ENCODE peak calls at places on chromosomes 7 and 10, in ten cellular contexts. X is astrocyte of the cerebellum, Y is ovary, G is AG04449, C is AG04450, Z is Panc1, E is stomach, M is H1, F is left lung, R is BE2C. O is an unnamed sample.

GRCh38 chr10:120557296-120557810 is 100.3 kb downstream of the PLPP4 start:
- DNase-seq in F (no peak), G (no peak), E (no peak), M (no peak), Z (no peak), C (no peak), X (no peak), Y (no peak), R (no peak), O (no peak)

GRCh38 chr7:108234981-108235450 is 104.9 kb upstream of the LAMB4 start:
- DNase-seq in F (no peak), C (no peak), G (no peak), E (no peak), X (no peak), Y (no peak), Z (no peak), M (no peak), R (no peak), O (no peak)

GRCh38 chr10:32077896-32078295 is 21.7 kb upstream of the KIF5B start:
- DNase-seq in Z (no peak), E (no peak), M (no peak), R (peak; percentile 75), F (no peak), X (no peak), G (no peak), Y (no peak), C (no peak), O (peak; percentile 76)

GRCh38 chr10:93589648-93590562 is 11.1 kb downstream of the RBP4 start:
- DNase-seq in E (no peak), Y (no peak), C (no peak), M (no peak), Z (no peak), X (no peak), R (peak; percentile 34), F (no peak), G (no peak), O (no peak)

GRCh38 chr7:77657427-77658331 is 38.6 kb upstream of the RSBN1L start:
- DNase-seq in Z (no peak), G (peak; percentile 16), C (no peak), X (peak; percentile 49), Y (no peak), E (no peak), R (peak; percentile 24), F (no peak), M (no peak), O (peak; percentile 53)

GRCh38 chr10:93746844-93747284 is 10.9 kb upstream of the LGI1 start:
- DNase-seq in Y (no peak), Z (peak; percentile 92), E (no peak), R (peak; percentile 11), X (peak; percentile 94), G (peak; percentile 81), C (peak; percentile 65), F (no peak), M (peak; percentile 66), O (peak; percentile 95)

GRCh38 chr7:76108540-76109233 is 60.8 kb downstream of the MDH2 start:
- DNase-seq in G (no peak), F (peak; percentile 62), R (no peak), Z (peak; percentile 85), M (no peak), Y (peak; percentile 32), X (no peak), C (no peak), E (peak; percentile 77), O (peak; percentile 60)

GRCh38 chr7:117086788-117087187 is 133.5 kb downstream of the ST7 start:
- DNase-seq in R (no peak), M (no peak), E (no peak), F (no peak), X (no peak), C (no peak), Z (no peak), G (no peak), Y (no peak), O (no peak)

GRCh38 chr7:5630670-5631069 is 150.8 kb downstream of the RNF216 start:
- DNase-seq in C (no peak), M (no peak), Y (no peak), F (no peak), R (no peak), Z (no peak), E (no peak), X (no peak), G (no peak), O (peak; percentile 74)

GRCh38 chr7:5429253-5429856 is 5.7 kb upstream of the TNRC18 start:
- DNase-seq in X (peak; percentile 81), M (peak; percentile 75), E (peak; percentile 77), G (no peak), Z (no peak), Y (peak; percentile 82), F (no peak), R (no peak), C (no peak), O (peak; percentile 90)

GRCh38 chr10:7855205-7855604 is 36.9 kb downstream of the TAF3 start:
- DNase-seq in G (no peak), X (no peak), F (no peak), M (no peak), Y (no peak), Z (no peak), R (no peak), E (no peak), C (no peak), O (no peak)

GRCh38 chr10:112389147-112389822 is 15.4 kb downstream of the ACSL5 start:
- DNase-seq in G (no peak), X (no peak), E (peak; percentile 41), R (no peak), Z (peak; percentile 38), Y (no peak), F (peak; percentile 63), M (no peak), C (no peak), O (peak; percentile 73)

GRCh38 chr10:3835770-3836169 is 50.8 kb upstream of the KLF6 start:
- DNase-seq in G (no peak), C (no peak), X (no peak), M (no peak), F (no peak), E (no peak), Z (no peak), Y (no peak), R (peak; percentile 53), O (no peak)

GRCh38 chr7:123770378-123770777 is 21.6 kb upstream of the WASL start:
- DNase-seq in Z (no peak), C (no peak), F (no peak), Y (no peak), E (no peak), M (no peak), R (no peak), X (peak; percentile 51), G (no peak), O (peak; percentile 98)

DNA sequence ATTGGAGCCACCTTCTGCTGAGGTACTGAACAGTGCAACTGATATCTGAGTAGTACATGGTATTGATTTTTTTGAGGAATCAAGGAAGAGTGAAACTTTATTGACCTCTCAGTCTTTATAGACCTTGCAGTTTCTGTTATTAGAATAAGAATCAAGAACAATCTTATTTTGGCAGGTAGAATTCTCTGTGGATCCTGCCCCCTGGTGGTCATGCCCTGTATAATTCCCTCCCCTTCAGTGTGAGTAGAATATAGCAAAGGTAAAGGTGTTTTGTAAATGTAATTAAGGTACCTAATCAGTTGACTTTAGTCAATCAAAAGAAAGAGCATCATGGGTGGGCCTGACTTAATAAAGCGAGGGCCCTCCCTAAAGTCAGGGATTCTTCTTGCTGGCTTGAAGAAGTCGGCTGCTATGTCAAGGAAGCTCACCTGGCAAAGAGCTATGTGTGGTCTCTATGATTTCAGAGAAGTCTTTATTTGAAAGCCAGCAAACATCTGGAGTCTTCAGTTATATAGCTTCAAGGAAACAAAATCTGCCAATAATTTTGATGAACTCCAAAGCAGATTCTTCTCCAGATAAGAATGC is 142.8 kb downstream of the LSM5 start:
- DNase-seq in E (no peak), G (no peak), R (peak; percentile 32), F (no peak), M (peak; percentile 64), Z (peak; percentile 12), Y (no peak), X (no peak), C (no peak), O (peak; percentile 30)
- TF ChIP-seq CTCF in E (peak; percentile 29), G (peak; percentile 34), R (peak; percentile 73), F (peak; percentile 63), M (no peak), Z (peak; percentile 84), Y (no peak), X (peak; percentile 64), C (peak; percentile 45), O (peak; percentile 47)

GRCh38 chr10:79928028-79928583 is 20.8 kb downstream of the SFTPD start:
- DNase-seq in Z (no peak), R (no peak), F (no peak), X (no peak), C (no peak), Y (no peak), G (no peak), M (peak; percentile 29), E (peak; percentile 7), O (no peak)
- H3K4me3 ChIP-seq in Z (no peak overlapping the region), R (no peak overlapping the region), F (no peak overlapping the region), X (no peak overlapping the region), C (no peak overlapping the region), Y (no peak overlapping the region), G (no peak overlapping the region), M (no peak overlapping the region), E (no peak overlapping the region), O (no peak overlapping the region)

GRCh38 chr7:87565877-87566276 is 34.8 kb downstream of the ABCB1 start:
- DNase-seq in Y (no peak), E (no peak), C (no peak), F (no peak), Z (no peak), X (no peak), M (no peak), G (no peak), R (no peak), O (no peak)

GRCh38 chr7:87561702-87562101 is 39.0 kb downstream of the ABCB1 start:
- DNase-seq in Y (no peak), G (no peak), E (no peak), M (no peak), X (no peak), C (no peak), R (no peak), F (no peak), Z (no peak), O (no peak)

GRCh38 chr7:87567052-87567451 is 33.6 kb downstream of the ABCB1 start:
- DNase-seq in M (no peak), G (no peak), R (no peak), Y (no peak), X (no peak), E (no peak), Z (no peak), F (no peak), C (no peak), O (no peak)

GRCh38 chr7:87566311-87566710 is 34.4 kb downstream of the ABCB1 start:
- DNase-seq in E (no peak), C (no peak), X (no peak), Z (no peak), R (no peak), Y (no peak), G (no peak), M (no peak), F (no peak), O (no peak)

GRCh38 chr7:87564290-87564963 is 36.3 kb downstream of the ABCB1 start:
- DNase-seq in Z (no peak), R (peak; percentile 26), X (no peak), G (no peak), M (peak; percentile 57), E (peak; percentile 26), F (peak; percentile 34), Y (no peak), C (no peak), O (peak; percentile 47)
- TF ChIP-seq CTCF in Z (peak; percentile 72), R (peak; percentile 60), X (peak; percentile 49), G (peak; percentile 55), M (peak; percentile 80), E (no peak), F (no peak), Y (no peak), C (peak; percentile 54), O (peak; percentile 73)

GRCh38 chr10:78038791-78039547 is 5.3 kb downstream of the RPS24 start:
- DNase-seq in R (no peak), E (no peak), X (no peak), C (no peak), G (no peak), F (no peak), Y (no peak), Z (no peak), M (no peak), O (no peak)
- H3K4me3 ChIP-seq in R (no peak overlapping the region), E (no peak overlapping the region), X (no peak overlapping the region), C (no peak overlapping the region), G (no peak overlapping the region), F (no peak overlapping the region), Y (no peak overlapping the region), Z (no peak overlapping the region), M (peak overlapping the region; percentile 42), O (peak overlapping the region; percentile 6)

O was measured in epithelial cell of esophagus.